ENCODE peak calls at places on chromosomes 4 and X, in seven cellular contexts. Q is foreskin fibroblast, G is colonic mucosa, R is stomach, V is endothelial cell of umbilical vein, F is AG09309, C is Caco-2. D is an unnamed sample.

GRCh38 chrX:12210921-12211320 is 72.6 kb downstream of the FRMPD4 start:
- DNase-seq in Q (peak), G (no peak), R (no peak), V (no peak), F (peak), C (no peak), D (no peak)

GRCh38 chr4:128528793-128529553 is 241.4 kb upstream of the PGRMC2 start:
- DNase-seq in Q (peak), G (no peak), R (no peak), V (peak), F (peak), C (peak), D (peak)

GRCh38 chr4:23930750-23931488 is 41.1 kb upstream of the PPARGC1A start:
- DNase-seq in Q (peak), G (peak), R (peak), V (no peak), F (no peak), C (no peak), D (no peak)

GRCh38 chrX:109475174-109475891 is 6.6 kb downstream of the GUCY2F start:
- DNase-seq in Q (peak), G (peak), R (peak), V (peak), F (no peak), C (peak), D (no peak)

GRCh38 chr4:185112104-185112503 is 31.0 kb upstream of the SLC25A4 start:
- DNase-seq in Q (peak), G (no peak), R (peak), V (peak), F (peak), C (no peak), D (peak)

GRCh38 chr4:28463184-28463690 is 1602.6 kb downstream of the STIM2 start:
- DNase-seq in Q (no peak), G (no peak), R (no peak), V (no peak), F (peak), C (no peak), D (no peak)

GRCh38 chr4:118935819-118936218 is 47.2 kb downstream of the SYNPO2 start:
- DNase-seq in Q (peak), G (no peak), R (no peak), V (no peak), F (no peak), C (no peak), D (no peak)

GRCh38 chrX:46433892-46434291 is 111.3 kb downstream of the ZNF674 start:
- DNase-seq in Q (no peak), G (no peak), R (no peak), V (no peak), F (no peak), C (no peak), D (no peak)

GRCh38 chrX:154369453-154370299 is 4.8 kb downstream of the FLNA start:
- DNase-seq in Q (peak), G (peak), R (no peak), V (peak), F (peak), C (peak), D (peak)

DNA sequence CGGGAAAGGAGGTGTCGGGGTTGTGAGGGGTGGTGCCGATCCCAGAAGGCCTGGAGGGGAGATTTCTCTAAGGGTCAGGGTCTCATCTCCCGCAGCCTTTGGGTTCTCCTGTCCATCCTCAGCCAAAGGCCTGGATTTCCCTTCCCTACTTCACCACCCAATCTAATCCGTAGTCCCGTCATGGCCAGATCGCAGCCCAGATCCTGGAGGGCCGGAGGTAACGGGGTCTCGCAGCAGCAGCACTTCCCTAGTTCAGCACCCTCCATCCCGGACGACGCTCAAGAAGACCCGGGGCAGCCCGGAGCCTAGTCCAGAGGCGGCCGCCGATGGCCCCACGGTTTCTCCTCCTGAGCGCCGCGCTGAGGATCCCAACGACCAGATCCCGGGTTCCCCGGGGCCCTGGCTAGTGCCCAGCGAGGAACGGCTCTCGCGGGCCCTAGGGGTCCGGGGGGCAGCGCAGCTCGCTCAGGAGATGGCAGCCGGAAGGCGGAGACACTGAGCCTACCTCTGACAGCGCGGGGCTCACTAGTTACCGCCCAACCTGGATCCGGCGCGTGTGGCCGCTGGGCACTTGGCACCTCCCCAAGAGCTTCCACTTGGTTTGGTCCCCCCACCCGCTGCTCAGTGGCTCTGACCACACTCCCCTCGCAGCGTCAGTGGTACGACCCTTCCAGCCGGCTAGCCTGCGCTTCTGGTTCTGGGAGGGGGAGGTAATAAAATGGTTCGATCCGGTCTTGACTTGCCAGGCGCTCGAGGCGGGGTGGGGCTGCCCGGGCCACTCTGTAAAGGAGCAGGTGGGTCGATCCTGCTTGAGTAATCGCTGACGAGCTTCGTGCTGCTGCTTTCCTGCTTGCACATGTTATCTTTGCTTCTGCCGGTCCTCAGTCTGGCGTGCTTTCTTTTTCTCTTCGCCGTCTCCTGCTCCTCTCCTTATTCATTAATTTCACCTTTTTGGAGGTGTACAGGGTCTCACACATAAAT is 3.6 kb downstream of the MAGIX start:
- DNase-seq in Q (peak), G (peak), R (peak), V (peak), F (no peak), C (peak), D (no peak)
- TF ChIP-seq CTCF in Q (no peak), G (no peak), R (no peak), V (peak), F (peak), C (no peak), D (peak)

DNA sequence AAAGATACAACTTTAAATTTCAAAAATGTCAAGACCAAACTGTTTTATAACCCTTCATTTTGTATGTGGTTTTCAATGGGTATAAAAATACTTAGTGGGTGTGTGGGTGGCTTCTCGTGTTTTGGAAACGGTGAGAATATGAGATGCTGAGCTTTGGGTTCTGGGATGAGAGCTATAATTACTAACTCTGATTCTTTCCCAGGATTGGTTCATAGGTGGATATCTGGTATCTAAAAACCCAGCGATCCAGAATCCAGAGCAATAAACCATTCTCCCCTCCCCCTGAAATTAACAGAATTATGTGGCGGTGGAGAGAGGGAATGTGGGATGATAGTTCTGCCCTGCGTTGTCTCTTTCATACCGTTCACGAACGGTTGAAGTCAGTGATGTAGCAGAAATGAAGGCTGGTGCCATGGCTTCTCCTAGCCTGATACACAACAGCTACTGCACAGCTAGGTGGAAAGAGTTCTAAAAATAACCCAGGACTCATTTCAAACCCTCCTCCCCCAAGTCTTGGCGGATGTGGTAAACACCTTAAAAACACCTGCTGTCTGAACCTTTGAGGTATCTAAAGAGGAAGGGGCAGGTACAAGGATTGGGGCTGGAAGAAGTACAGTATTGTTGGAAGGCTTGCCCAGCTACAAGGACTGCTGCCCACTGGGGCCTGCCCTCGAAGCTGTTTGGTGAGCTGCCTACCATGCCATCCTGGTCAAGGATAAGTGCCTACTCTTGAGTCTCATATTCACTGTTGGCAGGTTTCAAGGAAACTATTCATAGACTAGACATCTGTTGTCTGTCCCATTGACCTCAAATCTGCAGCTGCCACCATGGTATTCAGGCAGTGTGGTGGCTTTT is 44.5 kb downstream of the SEPTIN11 start:
- DNase-seq in Q (no peak), G (no peak), R (no peak), V (no peak), F (no peak), C (no peak), D (no peak)
- H3K4me3 ChIP-seq in Q (no peak), G (no peak), R (no peak), V (no peak), F (no peak), C (no peak), D (no peak)

DNA sequence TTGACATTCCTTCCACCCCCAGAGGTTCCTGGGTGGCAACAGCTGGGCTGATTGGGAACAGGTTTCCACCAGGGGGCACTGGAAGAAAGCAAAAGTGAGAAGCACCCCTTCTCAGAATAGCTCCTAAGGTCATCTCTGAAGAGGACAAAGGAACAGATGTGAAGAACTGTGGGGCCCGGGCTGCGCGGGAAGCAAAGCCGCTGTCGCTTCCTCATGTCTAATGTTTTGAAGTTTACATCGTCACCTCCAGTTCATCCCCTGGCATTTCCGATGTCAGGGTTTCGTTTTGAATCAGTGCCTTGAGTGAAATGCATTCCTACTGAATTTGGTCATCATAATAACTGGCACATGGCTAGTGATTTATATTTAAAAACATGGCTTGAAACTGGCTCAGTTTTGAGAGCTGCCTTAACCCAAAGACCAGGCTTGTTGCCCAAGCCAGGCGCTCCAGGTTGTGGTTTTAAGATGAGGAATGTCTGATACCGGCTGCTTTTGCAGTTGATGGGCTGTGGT is 6.1 kb downstream of the TXK start:
- DNase-seq in Q (peak), G (peak), R (peak), V (peak), F (peak), C (peak), D (peak)
- TF ChIP-seq CTCF in Q (peak), G (peak), R (no peak), V (peak), F (peak), C (peak), D (peak)

DNA sequence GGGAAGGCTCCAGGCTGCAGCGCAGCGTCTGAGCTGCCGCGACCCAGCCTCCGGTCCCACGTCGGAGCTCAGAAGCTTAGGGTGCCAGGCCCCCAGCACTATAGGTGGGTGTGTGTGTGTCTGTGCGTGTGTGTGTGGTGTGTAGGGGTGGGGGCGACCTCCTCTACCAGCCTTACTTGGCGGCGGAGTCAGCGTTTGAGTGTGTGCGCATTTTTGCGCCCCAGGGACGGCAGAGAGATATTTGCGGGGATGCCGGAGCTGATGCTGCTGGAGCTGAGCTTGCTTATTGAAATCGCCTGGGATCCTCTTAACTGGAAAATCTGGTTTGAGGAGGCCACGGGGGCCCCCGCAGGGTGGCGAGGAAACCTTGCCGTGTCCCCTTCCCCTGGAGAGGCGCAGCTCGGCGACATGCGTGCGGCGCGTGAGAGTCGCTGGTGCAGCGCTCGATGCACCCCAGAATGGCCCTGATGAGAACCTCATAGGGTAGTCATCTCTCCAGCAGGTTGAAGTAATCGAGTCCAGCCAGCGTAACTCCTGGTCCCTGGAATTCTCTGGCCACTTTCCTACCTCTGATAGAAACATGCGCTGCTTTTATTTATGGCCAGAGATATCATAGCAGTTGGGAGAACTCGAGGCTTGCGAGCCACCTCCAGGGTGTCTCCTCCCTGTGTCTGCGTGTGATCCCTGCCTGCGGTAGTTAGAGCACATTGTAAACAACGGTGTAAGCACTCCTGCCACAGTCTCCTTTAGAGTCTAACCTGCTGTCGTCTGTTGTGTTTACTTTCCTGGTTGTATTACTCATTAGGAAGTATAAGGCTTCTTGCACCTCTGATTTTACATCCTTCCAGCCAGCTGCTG is 2.7 kb downstream of the ADGRL3 start:
- DNase-seq in Q (no peak), G (no peak), R (no peak), V (no peak), F (no peak), C (no peak), D (no peak)
- H3K4me3 ChIP-seq in Q (no peak), G (peak), R (peak), V (no peak), F (no peak), C (no peak), D (no peak)

DNA sequence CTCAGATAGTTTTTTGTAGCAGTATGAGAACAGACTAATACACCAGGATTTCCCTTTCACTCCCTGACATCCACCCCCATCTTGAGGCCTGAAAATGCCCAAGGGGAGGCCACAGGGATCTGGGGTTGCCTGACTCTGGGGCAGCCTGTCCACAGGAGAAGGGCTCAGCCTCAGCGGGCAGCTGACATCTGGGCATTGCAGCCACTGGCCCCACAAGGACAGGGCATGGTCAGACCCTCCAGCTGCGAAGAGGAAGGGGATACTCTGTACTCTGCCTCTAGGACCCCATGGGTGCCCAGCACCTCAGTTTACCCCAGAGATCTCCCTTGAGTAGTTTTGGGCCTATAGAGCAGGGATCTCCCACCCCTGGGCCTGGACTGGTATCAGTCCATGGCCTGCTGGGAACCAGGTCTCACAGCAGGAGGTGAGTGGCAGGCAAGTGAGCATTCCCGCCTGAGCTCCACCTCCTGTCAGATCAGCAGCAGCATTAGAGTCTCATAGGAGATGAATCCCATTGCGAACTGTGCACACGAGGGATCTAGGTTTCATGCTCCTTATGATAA is 138.9 kb downstream of the HMX1 start:
- DNase-seq in Q (no peak), G (no peak), R (peak), V (no peak), F (no peak), C (no peak), D (no peak)
- TF ChIP-seq CTCF in Q (no peak), G (no peak), R (no peak), V (no peak), F (no peak), C (no peak), D (no peak)

DNA sequence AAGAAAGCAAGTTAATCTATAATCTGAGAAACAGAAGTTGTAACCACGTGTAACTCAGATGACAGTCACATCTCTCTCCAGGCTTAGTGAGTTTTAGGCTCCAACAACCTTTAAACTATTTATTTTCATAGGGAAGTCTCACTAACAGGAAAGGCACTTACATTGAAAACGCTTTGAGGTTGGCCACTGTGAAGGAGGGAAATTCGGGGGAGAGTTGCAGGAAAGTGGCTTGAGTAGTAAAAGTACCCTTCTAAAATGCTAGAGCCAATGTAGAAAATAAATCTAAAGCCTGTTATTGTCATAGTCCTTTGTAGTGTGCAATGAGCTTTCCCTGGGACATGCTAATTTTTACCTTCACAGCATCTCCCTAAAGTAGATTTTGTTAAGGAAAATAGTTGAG is 995 bp upstream of the NFXL1 start:
- DNase-seq in Q (no peak), G (no peak), R (no peak), V (peak), F (no peak), C (no peak), D (no peak)
- H3K4me3 ChIP-seq in Q (no peak), G (no peak), R (peak), V (no peak), F (no peak), C (peak), D (no peak)

D was measured in BJ.